ENCODE peak calls at places on chromosomes 1 and 21, in eight cellular contexts. C, T, O, M, J, N, D and X are unnamed samples.

GRCh38 chr1:240337795-240338194 is 246.1 kb downstream of the FMN2 start:
- DNase-seq in N (no peak), J (peak), D (peak), C (no peak), M (no peak), T (peak), O (no peak), X (peak)

GRCh38 chr21:16377857-16378256 is 648.1 kb downstream of the USP25 start:
- DNase-seq in O (no peak), C (no peak), J (no peak), D (no peak), T (no peak), N (no peak), M (no peak), X (no peak)

GRCh38 chr1:240602189-240602588 is 9.8 kb downstream of the GREM2 start:
- DNase-seq in C (no peak), N (no peak), D (peak), J (peak), O (no peak), T (peak), M (peak), X (no peak)

GRCh38 chr1:154155282-154155681 is 409 bp upstream of the NUP210L start:
- DNase-seq in C (no peak), J (peak), N (no peak), T (peak), M (no peak), O (no peak), D (peak), X (no peak)

GRCh38 chr1:75999034-75999433 is 66.8 kb upstream of the ASB17 start:
- DNase-seq in C (no peak), J (no peak), O (no peak), M (no peak), D (no peak), N (no peak), T (no peak), X (no peak)

GRCh38 chr1:180580237-180580636 is 21.5 kb downstream of the OVAAL start:
- DNase-seq in M (peak), N (peak), J (peak), T (peak), C (no peak), D (peak), O (no peak), X (no peak)

GRCh38 chr1:27724961-27725373 is 794 bp upstream of the FAM76A start:
- DNase-seq in O (peak), D (no peak), C (peak), M (no peak), J (no peak), T (no peak), N (peak), X (no peak)

GRCh38 chr1:111963985-111964738 is 25.3 kb downstream of the KCND3 start:
- DNase-seq in O (no peak), J (no peak), M (no peak), C (no peak), T (no peak), N (no peak), D (no peak), X (no peak)

GRCh38 chr21:30257773-30258172 is 25.0 kb downstream of the KRTAP24-1 start:
- DNase-seq in C (no peak), M (peak), O (no peak), T (peak), N (peak), D (no peak), J (no peak), X (no peak)

GRCh38 chr1:157000686-157001085 is 44.9 kb downstream of the ARHGEF11 start:
- DNase-seq in M (peak), T (no peak), N (peak), D (no peak), C (no peak), O (no peak), J (peak), X (no peak)

GRCh38 chr1:173914366-173914871 is 2.7 kb downstream of the SERPINC1 start:
- DNase-seq in M (peak), D (peak), J (peak), T (peak), N (peak), O (no peak), C (peak), X (no peak)

GRCh38 chr1:2330511-2331199 is 60.7 kb downstream of the MORN1 start:
- DNase-seq in N (no peak), J (peak), O (peak), T (peak), D (peak), M (no peak), C (peak), X (peak)
- TF ChIP-seq CTCF in N (no peak), J (no peak), O (no peak), T (no peak), D (no peak), M (no peak), C (no peak), X (peak)

GRCh38 chr21:44378646-44379581 is 25.5 kb downstream of the TRPM2 start:
- DNase-seq in J (no peak), N (no peak), T (no peak), D (no peak), O (peak), M (no peak), C (no peak), X (no peak)

GRCh38 chr21:44377922-44378645 is 24.7 kb downstream of the TRPM2 start:
- DNase-seq in O (peak), T (no peak), N (no peak), D (no peak), J (no peak), C (no peak), M (no peak), X (no peak)

GRCh38 chr21:44375686-44376320 is 22.4 kb downstream of the TRPM2 start:
- DNase-seq in O (peak), M (no peak), N (no peak), D (no peak), T (no peak), J (no peak), C (no peak), X (no peak)

GRCh38 chr21:44376606-44377005 is 23.2 kb downstream of the TRPM2 start:
- DNase-seq in D (no peak), C (no peak), J (no peak), O (peak), T (no peak), N (no peak), M (no peak), X (no peak)

DNA sequence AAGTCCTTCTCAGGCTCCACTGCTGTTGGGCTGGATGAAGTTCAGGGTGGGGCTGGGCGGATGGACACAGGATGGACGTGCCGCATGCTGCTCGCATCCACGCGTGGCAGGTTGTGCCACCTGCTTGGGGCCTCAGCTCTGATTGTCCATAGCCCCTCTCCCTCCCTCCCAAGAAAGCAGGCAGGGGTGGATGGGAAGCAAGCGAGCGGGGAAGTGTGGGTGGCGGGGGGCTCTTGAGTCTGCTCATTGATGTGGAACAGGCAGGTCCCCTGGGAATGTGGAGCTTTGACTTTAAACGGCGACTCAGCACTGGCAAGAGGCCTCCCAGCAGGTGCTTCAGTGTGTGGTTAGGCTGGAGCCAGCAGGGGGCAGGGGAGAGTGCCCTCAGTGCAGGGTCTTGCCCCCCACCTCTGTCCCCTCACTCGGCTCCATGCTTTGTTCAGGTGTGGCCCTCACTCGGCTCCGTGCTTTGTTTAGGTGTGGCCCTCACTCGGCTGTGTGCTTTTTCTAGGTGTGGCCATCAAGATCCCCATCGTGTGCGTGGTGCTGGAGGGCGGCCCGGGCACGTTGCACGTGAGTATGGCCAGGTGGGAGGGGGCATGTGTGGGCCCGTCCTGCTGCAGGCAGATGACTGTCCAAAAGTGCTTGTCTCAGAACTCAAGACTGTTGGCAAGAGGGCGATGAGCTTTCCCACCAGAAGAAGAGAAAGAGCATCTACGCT is 23.9 kb downstream of the TRPM2 start:
- DNase-seq in D (no peak), M (no peak), J (no peak), C (no peak), T (no peak), N (peak), O (peak), X (no peak)
- TF ChIP-seq CTCF in D (no peak), M (peak), J (no peak), C (no peak), T (no peak), N (no peak), O (no peak), X (no peak)

GRCh38 chr1:34460193-34460592 is 283.5 kb downstream of the C1orf94 start:
- DNase-seq in T (peak), N (no peak), C (peak), O (no peak), J (no peak), D (no peak), M (peak), X (no peak)
- TF ChIP-seq CTCF in T (no peak), N (peak), C (peak), O (peak), J (no peak), D (peak), M (peak), X (peak)

GRCh38 chr21:45918011-45918410 is 63.6 kb upstream of the COL6A1 start:
- DNase-seq in N (no peak), D (no peak), T (no peak), M (no peak), O (no peak), C (no peak), J (no peak), X (no peak)

GRCh38 chr21:45920824-45921600 is 60.6 kb upstream of the COL6A1 start:
- DNase-seq in C (no peak), T (no peak), J (peak), D (peak), O (no peak), M (no peak), N (no peak), X (no peak)

GRCh38 chr21:45919593-45919992 is 62.0 kb upstream of the COL6A1 start:
- DNase-seq in M (no peak), O (no peak), D (no peak), C (no peak), T (no peak), J (no peak), N (no peak), X (no peak)

GRCh38 chr21:45917241-45917640 is 64.3 kb upstream of the COL6A1 start:
- DNase-seq in C (no peak), D (no peak), N (no peak), M (no peak), O (no peak), J (no peak), T (no peak), X (no peak)

GRCh38 chr21:45918835-45919467 is 62.6 kb upstream of the COL6A1 start:
- DNase-seq in J (no peak), D (no peak), T (no peak), N (no peak), M (no peak), O (no peak), C (no peak), X (no peak)
- TF ChIP-seq CTCF in J (no peak), D (no peak), T (no peak), N (no peak), M (no peak), O (no peak), C (no peak), X (no peak)

DNA sequence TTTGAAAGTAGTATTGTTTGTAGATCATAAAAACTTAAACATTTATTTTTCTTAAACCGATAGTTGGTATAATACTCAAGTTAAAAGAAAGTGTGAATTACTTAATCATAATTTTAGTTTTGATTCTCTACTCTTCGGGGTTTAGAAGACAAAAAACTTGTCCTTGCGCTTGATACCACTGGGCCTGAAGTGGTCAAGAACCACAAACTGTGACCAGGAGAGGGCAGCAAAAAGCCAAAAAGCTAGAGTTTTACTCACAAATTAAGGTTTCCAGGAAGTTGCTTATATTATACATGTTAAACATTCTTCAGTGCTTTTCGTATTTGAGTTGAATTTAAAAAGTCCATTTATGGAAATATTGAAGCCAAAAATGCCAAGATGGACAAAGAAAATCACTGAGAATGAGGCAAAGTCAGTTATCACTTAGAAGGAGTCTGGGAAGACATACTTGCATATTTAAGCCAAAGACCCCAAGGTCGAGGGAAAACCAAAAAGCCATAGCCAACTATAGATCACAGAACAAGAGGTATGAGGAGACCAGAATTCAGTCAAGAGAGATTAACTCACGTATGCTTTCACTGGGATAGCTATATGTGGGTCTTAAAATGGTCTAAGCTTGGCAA is 34.2 kb downstream of the EFCAB7 start:
- DNase-seq in M (peak), O (no peak), D (peak), N (peak), J (peak), T (peak), C (peak), X (no peak)
- TF ChIP-seq CTCF in M (peak), O (peak), D (peak), N (peak), J (peak), T (peak), C (peak), X (peak)

DNA sequence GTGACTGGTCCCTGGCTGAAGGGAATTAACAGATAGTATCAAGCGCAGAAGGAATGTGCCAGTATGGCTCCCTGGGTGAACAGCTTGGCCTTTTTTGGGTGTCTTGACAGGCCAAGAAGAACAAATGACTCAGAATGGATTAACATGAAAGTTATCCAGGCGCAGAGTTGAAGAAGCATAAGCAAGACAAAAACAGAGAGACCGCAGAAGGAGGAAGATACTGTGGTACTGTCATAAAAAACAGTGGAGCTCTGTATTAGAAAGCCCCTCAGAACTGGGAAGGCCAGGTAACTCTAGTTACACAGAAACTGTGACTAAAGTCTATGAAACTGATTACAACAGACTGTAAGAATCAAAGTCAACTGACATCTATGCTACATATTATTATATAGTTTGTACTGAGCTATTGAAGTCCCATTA is 3.8 kb downstream of the RGS1 start:
- DNase-seq in T (peak), J (peak), C (no peak), N (peak), M (no peak), D (peak), O (no peak), X (no peak)
- TF ChIP-seq CTCF in T (no peak), J (no peak), C (no peak), N (no peak), M (no peak), D (no peak), O (no peak), X (no peak)

GRCh38 chr1:207908112-207908734 is 2.7 kb downstream of the CD34 start:
- DNase-seq in M (no peak), N (no peak), T (no peak), C (no peak), J (no peak), O (no peak), D (no peak), X (no peak)
- TF ChIP-seq CTCF in M (no peak), N (no peak), T (no peak), C (no peak), J (no peak), O (no peak), D (no peak), X (no peak)

DNA sequence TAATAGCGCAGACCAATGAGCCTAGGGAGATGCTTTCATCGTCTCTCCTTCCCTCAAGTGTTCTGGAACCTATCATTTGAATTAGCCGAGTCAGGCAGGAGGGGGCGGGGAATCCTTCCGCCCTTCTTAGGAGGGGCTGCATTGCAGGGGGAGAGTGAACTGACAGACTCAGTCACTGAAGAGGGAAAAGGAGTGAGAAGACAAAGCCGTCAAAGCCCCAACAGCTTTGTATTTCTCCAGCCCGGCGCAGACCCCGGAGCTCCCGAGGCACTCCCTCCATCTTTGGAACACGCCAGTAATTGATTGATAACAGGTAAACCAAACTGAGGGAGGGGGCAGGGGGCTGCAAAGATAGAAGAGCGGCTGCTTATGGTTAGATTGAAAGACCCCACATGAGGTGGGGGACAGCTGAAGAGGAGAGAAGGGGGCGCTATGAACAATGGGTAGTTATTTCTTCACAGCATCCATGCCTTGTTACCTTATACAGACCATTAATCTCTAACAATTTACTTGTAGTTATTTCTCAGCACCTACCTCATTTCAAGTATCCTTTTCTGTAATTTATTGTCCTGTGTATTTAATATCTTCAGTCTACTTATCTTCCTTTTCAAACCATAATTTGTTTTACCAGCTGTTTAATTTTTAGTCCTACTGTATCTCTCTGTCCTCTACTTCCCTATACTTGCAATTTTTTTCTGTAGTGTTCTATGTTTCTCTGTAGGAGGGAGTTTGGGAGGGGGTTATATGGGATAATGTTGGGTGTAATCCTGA is at the start of gene MLLT11:
- DNase-seq in N (peak), O (no peak), C (peak), J (peak), T (peak), D (peak), M (peak), X (no peak)
- TF ChIP-seq CTCF in N (no peak), O (no peak), C (no peak), J (no peak), T (no peak), D (no peak), M (peak), X (no peak)